ENCODE peak calls at places on chromosome 13, in four cellular contexts. One of them, this sample, is unnamed.

GRCh38 chr13:72692884-72693514 is 34.4 kb downstream of the MZT1 start:
- DNase-seq in nephron progenitor cell: no peak
- DNase-seq in stimulated activated CD8-positive, alpha-beta memory T cell treated with anti-CD3 and anti-CD28 coated beads, Interleukin-12 subunit alpha, Interleukin-12 subunit beta, amount 100 ng/mL, for 1 hour: no peak
- DNase-seq in IMR-90: no peak
- DNase-seq in this sample: no peak

GRCh38 chr13:29162638-29163037 is 342.5 kb downstream of the MTUS2 start:
- DNase-seq in nephron progenitor cell: no peak
- DNase-seq in stimulated activated CD8-positive, alpha-beta memory T cell treated with anti-CD3 and anti-CD28 coated beads, Interleukin-12 subunit alpha, Interleukin-12 subunit beta, amount 100 ng/mL, for 1 hour: no peak
- DNase-seq in IMR-90: no peak
- DNase-seq in this sample: peak

GRCh38 chr13:26599403-26599802 is 41.9 kb downstream of the WASF3 start:
- DNase-seq in IMR-90: no peak
- DNase-seq in nephron progenitor cell: no peak
- DNase-seq in stimulated activated CD8-positive, alpha-beta memory T cell treated with anti-CD3 and anti-CD28 coated beads, Interleukin-12 subunit alpha, Interleukin-12 subunit beta, amount 100 ng/mL, for 1 hour: no peak
- DNase-seq in this sample: peak

GRCh38 chr13:51292000-51292550 is 47.4 kb upstream of the SERPINE3 start:
- DNase-seq in IMR-90: peak
- DNase-seq in nephron progenitor cell: no peak
- DNase-seq in stimulated activated CD8-positive, alpha-beta memory T cell treated with anti-CD3 and anti-CD28 coated beads, Interleukin-12 subunit alpha, Interleukin-12 subunit beta, amount 100 ng/mL, for 1 hour: no peak
- DNase-seq in this sample: no peak

GRCh38 chr13:101346161-101346560 is 70.1 kb downstream of the NALCN start:
- DNase-seq in IMR-90: peak
- DNase-seq in stimulated activated CD8-positive, alpha-beta memory T cell treated with anti-CD3 and anti-CD28 coated beads, Interleukin-12 subunit alpha, Interleukin-12 subunit beta, amount 100 ng/mL, for 1 hour: no peak
- DNase-seq in nephron progenitor cell: no peak
- DNase-seq in this sample: no peak

GRCh38 chr13:37129867-37130266 is 24.4 kb upstream of the CSNK1A1L start:
- DNase-seq in stimulated activated CD8-positive, alpha-beta memory T cell treated with anti-CD3 and anti-CD28 coated beads, Interleukin-12 subunit alpha, Interleukin-12 subunit beta, amount 100 ng/mL, for 1 hour: no peak
- DNase-seq in IMR-90: no peak
- DNase-seq in nephron progenitor cell: no peak
- DNase-seq in this sample: no peak

GRCh38 chr13:56988543-56988942 is 152.2 kb upstream of the PRR20A start:
- DNase-seq in nephron progenitor cell: no peak
- DNase-seq in stimulated activated CD8-positive, alpha-beta memory T cell treated with anti-CD3 and anti-CD28 coated beads, Interleukin-12 subunit alpha, Interleukin-12 subunit beta, amount 100 ng/mL, for 1 hour: no peak
- DNase-seq in IMR-90: no peak
- DNase-seq in this sample: no peak

GRCh38 chr13:79346300-79346914 is 59.6 kb downstream of the RBM26 start:
- DNase-seq in IMR-90: no peak
- DNase-seq in stimulated activated CD8-positive, alpha-beta memory T cell treated with anti-CD3 and anti-CD28 coated beads, Interleukin-12 subunit alpha, Interleukin-12 subunit beta, amount 100 ng/mL, for 1 hour: no peak
- DNase-seq in nephron progenitor cell: no peak
- DNase-seq in this sample: peak

GRCh38 chr13:53010374-53011105 is 18.1 kb upstream of the OLFM4 start:
- DNase-seq in nephron progenitor cell: no peak
- DNase-seq in IMR-90: no peak
- DNase-seq in stimulated activated CD8-positive, alpha-beta memory T cell treated with anti-CD3 and anti-CD28 coated beads, Interleukin-12 subunit alpha, Interleukin-12 subunit beta, amount 100 ng/mL, for 1 hour: no peak
- DNase-seq in this sample: no peak

GRCh38 chr13:96025283-96025682 is 27.9 kb downstream of the UGGT2 start:
- DNase-seq in stimulated activated CD8-positive, alpha-beta memory T cell treated with anti-CD3 and anti-CD28 coated beads, Interleukin-12 subunit alpha, Interleukin-12 subunit beta, amount 100 ng/mL, for 1 hour: no peak
- DNase-seq in IMR-90: no peak
- DNase-seq in nephron progenitor cell: no peak
- DNase-seq in this sample: peak

GRCh38 chr13:36796052-36796451 is 23.0 kb upstream of the RFXAP start:
- DNase-seq in nephron progenitor cell: no peak
- DNase-seq in IMR-90: no peak
- DNase-seq in stimulated activated CD8-positive, alpha-beta memory T cell treated with anti-CD3 and anti-CD28 coated beads, Interleukin-12 subunit alpha, Interleukin-12 subunit beta, amount 100 ng/mL, for 1 hour: no peak
- DNase-seq in this sample: no peak

GRCh38 chr13:109819851-109820250 is 33.5 kb upstream of the IRS2 start:
- DNase-seq in IMR-90: no peak
- DNase-seq in stimulated activated CD8-positive, alpha-beta memory T cell treated with anti-CD3 and anti-CD28 coated beads, Interleukin-12 subunit alpha, Interleukin-12 subunit beta, amount 100 ng/mL, for 1 hour: no peak
- DNase-seq in nephron progenitor cell: no peak
- DNase-seq in this sample: no peak

GRCh38 chr13:45206340-45206739 is 5.5 kb upstream of the KCTD4 start:
- DNase-seq in IMR-90: peak
- DNase-seq in stimulated activated CD8-positive, alpha-beta memory T cell treated with anti-CD3 and anti-CD28 coated beads, Interleukin-12 subunit alpha, Interleukin-12 subunit beta, amount 100 ng/mL, for 1 hour: no peak
- DNase-seq in nephron progenitor cell: no peak
- DNase-seq in this sample: peak

GRCh38 chr13:36766295-36766694 is 52.7 kb upstream of the RFXAP start:
- DNase-seq in IMR-90: peak
- DNase-seq in stimulated activated CD8-positive, alpha-beta memory T cell treated with anti-CD3 and anti-CD28 coated beads, Interleukin-12 subunit alpha, Interleukin-12 subunit beta, amount 100 ng/mL, for 1 hour: no peak
- DNase-seq in nephron progenitor cell: no peak
- DNase-seq in this sample: peak

GRCh38 chr13:88908896-88909535 is 1237.8 kb downstream of the SLITRK5 start:
- DNase-seq in nephron progenitor cell: no peak
- DNase-seq in IMR-90: no peak
- DNase-seq in stimulated activated CD8-positive, alpha-beta memory T cell treated with anti-CD3 and anti-CD28 coated beads, Interleukin-12 subunit alpha, Interleukin-12 subunit beta, amount 100 ng/mL, for 1 hour: no peak
- DNase-seq in this sample: no peak

GRCh38 chr13:33710924-33711323 is 107.0 kb upstream of the RFC3 start:
- DNase-seq in stimulated activated CD8-positive, alpha-beta memory T cell treated with anti-CD3 and anti-CD28 coated beads, Interleukin-12 subunit alpha, Interleukin-12 subunit beta, amount 100 ng/mL, for 1 hour: no peak
- DNase-seq in nephron progenitor cell: no peak
- DNase-seq in IMR-90: no peak
- DNase-seq in this sample: no peak

GRCh38 chr13:113788413-113789135 is 29.5 kb downstream of the TMEM255B start:
- DNase-seq in nephron progenitor cell: no peak
- DNase-seq in stimulated activated CD8-positive, alpha-beta memory T cell treated with anti-CD3 and anti-CD28 coated beads, Interleukin-12 subunit alpha, Interleukin-12 subunit beta, amount 100 ng/mL, for 1 hour: no peak
- DNase-seq in IMR-90: no peak
- DNase-seq in this sample: no peak

GRCh38 chr13:30869491-30869890 is 36.6 kb upstream of the MEDAG start:
- DNase-seq in IMR-90: peak
- DNase-seq in nephron progenitor cell: no peak
- DNase-seq in stimulated activated CD8-positive, alpha-beta memory T cell treated with anti-CD3 and anti-CD28 coated beads, Interleukin-12 subunit alpha, Interleukin-12 subunit beta, amount 100 ng/mL, for 1 hour: no peak
- DNase-seq in this sample: no peak

GRCh38 chr13:46663216-46663615 is 110.2 kb downstream of the LRCH1 start:
- DNase-seq in nephron progenitor cell: no peak
- DNase-seq in IMR-90: no peak
- DNase-seq in stimulated activated CD8-positive, alpha-beta memory T cell treated with anti-CD3 and anti-CD28 coated beads, Interleukin-12 subunit alpha, Interleukin-12 subunit beta, amount 100 ng/mL, for 1 hour: no peak
- DNase-seq in this sample: no peak

This sample was measured in LHCN-M2.